ENCODE peak calls at places on chromosomes 4 and X, in four cellular contexts. One of them, this sample, is unnamed.

GRCh38 chr4:98976716-98977115 is 18.8 kb upstream of the METAP1 start:
- DNase-seq in endothelial cell of umbilical vein: peak; percentile 35
- DNase-seq in GM12878: no peak
- DNase-seq in K562: no peak
- DNase-seq in this sample: peak; percentile 62

GRCh38 chr4:56466910-56467283 is 520 bp upstream of the SRP72 start:
- DNase-seq in endothelial cell of umbilical vein: no peak
- DNase-seq in K562: no peak
- DNase-seq in GM12878: no peak
- DNase-seq in this sample: no peak

GRCh38 chr4:109301691-109302365 is 630 bp downstream of the COL25A1 start:
- DNase-seq in endothelial cell of umbilical vein: no peak
- DNase-seq in K562: no peak
- DNase-seq in GM12878: no peak
- DNase-seq in this sample: no peak

GRCh38 chrX:413322-414201 is 26.9 kb upstream of the PPP2R3B start:
- DNase-seq in K562: no peak
- DNase-seq in endothelial cell of umbilical vein: peak; percentile 59
- DNase-seq in GM12878: no peak
- DNase-seq in this sample: peak; percentile 9

GRCh38 chrX:98289726-98290125 is 1406.0 kb downstream of the RPA4 start:
- DNase-seq in K562: no peak
- DNase-seq in GM12878: no peak
- DNase-seq in endothelial cell of umbilical vein: no peak
- DNase-seq in this sample: no peak

GRCh38 chrX:37883196-37883595 is 35.8 kb upstream of the DYNLT3 start:
- DNase-seq in GM12878: no peak
- DNase-seq in endothelial cell of umbilical vein: no peak
- DNase-seq in K562: no peak
- DNase-seq in this sample: peak; percentile 38

GRCh38 chrX:54416965-54417364 is 23.2 kb upstream of the TSR2 start:
- DNase-seq in K562: no peak
- DNase-seq in GM12878: no peak
- DNase-seq in endothelial cell of umbilical vein: no peak
- DNase-seq in this sample: no peak

GRCh38 chrX:142891046-142891445 is 134.7 kb upstream of the SPANXN4 start:
- DNase-seq in GM12878: no peak
- DNase-seq in endothelial cell of umbilical vein: no peak
- DNase-seq in K562: no peak
- DNase-seq in this sample: no peak

GRCh38 chr4:38133711-38134480 is 173.7 kb downstream of the PTTG2 start:
- DNase-seq in endothelial cell of umbilical vein: no peak
- DNase-seq in GM12878: no peak
- DNase-seq in K562: no peak
- DNase-seq in this sample: no peak

GRCh38 chr4:105474110-105474518 is 252 bp upstream of the PPA2 start:
- DNase-seq in endothelial cell of umbilical vein: peak; percentile 89
- DNase-seq in GM12878: no peak
- DNase-seq in K562: no peak
- DNase-seq in this sample: peak; percentile 77

GRCh38 chr4:152630361-152630760 is 49.4 kb downstream of the TMEM154 start:
- DNase-seq in GM12878: no peak
- DNase-seq in endothelial cell of umbilical vein: no peak
- DNase-seq in K562: peak; percentile 29
- DNase-seq in this sample: no peak

GRCh38 chr4:73251384-73251783 is 7.2 kb downstream of the ANKRD17 start:
- DNase-seq in GM12878: no peak
- DNase-seq in endothelial cell of umbilical vein: no peak
- DNase-seq in K562: no peak
- DNase-seq in this sample: no peak

GRCh38 chr4:41744572-41745291 is 3.8 kb downstream of the PHOX2B start:
- DNase-seq in endothelial cell of umbilical vein: no peak
- DNase-seq in GM12878: no peak
- DNase-seq in K562: no peak
- DNase-seq in this sample: no peak

GRCh38 chrX:97315939-97316338 is 432.2 kb downstream of the RPA4 start:
- DNase-seq in endothelial cell of umbilical vein: no peak
- DNase-seq in GM12878: no peak
- DNase-seq in K562: peak; percentile 18
- DNase-seq in this sample: no peak

GRCh38 chr4:96326846-96327245 is 487.0 kb downstream of the PDHA2 start:
- DNase-seq in K562: no peak
- DNase-seq in GM12878: no peak
- DNase-seq in endothelial cell of umbilical vein: no peak
- DNase-seq in this sample: no peak

GRCh38 chrX:131901581-131901980 is 121.5 kb upstream of the STK26 start:
- DNase-seq in GM12878: no peak
- DNase-seq in K562: no peak
- DNase-seq in endothelial cell of umbilical vein: no peak
- DNase-seq in this sample: no peak

GRCh38 chrX:125203737-125204578 is 115.7 kb upstream of the TEX13C start:
- DNase-seq in endothelial cell of umbilical vein: no peak
- DNase-seq in K562: peak; percentile 5
- DNase-seq in GM12878: no peak
- DNase-seq in this sample: no peak

GRCh38 chrX:75365243-75365975 is 91.5 kb downstream of the UPRT start:
- DNase-seq in GM12878: no peak
- DNase-seq in endothelial cell of umbilical vein: no peak
- DNase-seq in K562: no peak
- DNase-seq in this sample: no peak

GRCh38 chr4:17958185-17958584 is 63.4 kb downstream of the LCORL start:
- DNase-seq in GM12878: no peak
- DNase-seq in K562: no peak
- DNase-seq in endothelial cell of umbilical vein: no peak
- DNase-seq in this sample: peak; percentile 55

GRCh38 chrX:118990512-118991227 is 16.3 kb downstream of the LONRF3 start:
- DNase-seq in GM12878: no peak
- DNase-seq in endothelial cell of umbilical vein: no peak
- DNase-seq in K562: no peak
- DNase-seq in this sample: no peak

GRCh38 chr4:174080361-174080760 is 203.1 kb downstream of the FBXO8 start:
- DNase-seq in endothelial cell of umbilical vein: no peak
- DNase-seq in K562: no peak
- DNase-seq in GM12878: no peak
- DNase-seq in this sample: peak; percentile 9

GRCh38 chr4:3830774-3831528 is 64.8 kb downstream of the ADRA2C start:
- DNase-seq in GM12878: no peak
- DNase-seq in endothelial cell of umbilical vein: no peak
- DNase-seq in K562: peak; percentile 50
- DNase-seq in this sample: no peak

GRCh38 chr4:16887887-16888286 is 10.6 kb downstream of the LDB2 start:
- DNase-seq in endothelial cell of umbilical vein: no peak
- DNase-seq in K562: no peak
- DNase-seq in GM12878: no peak
- DNase-seq in this sample: no peak

GRCh38 chrX:53795583-53795982 is 109.1 kb upstream of the HUWE1 start:
- DNase-seq in GM12878: no peak
- DNase-seq in endothelial cell of umbilical vein: no peak
- DNase-seq in K562: no peak
- DNase-seq in this sample: peak; percentile 3

GRCh38 chr4:77963005-77963404 is 94.1 kb upstream of the FRAS1 start:
- DNase-seq in GM12878: no peak
- DNase-seq in K562: no peak
- DNase-seq in endothelial cell of umbilical vein: no peak
- DNase-seq in this sample: no peak

GRCh38 chr4:165381821-165382373 is 3.1 kb downstream of the CPE start:
- DNase-seq in endothelial cell of umbilical vein: no peak
- DNase-seq in GM12878: no peak
- DNase-seq in K562: no peak
- DNase-seq in this sample: no peak

GRCh38 chr4:110183643-110184042 is 14.8 kb downstream of the ELOVL6 start:
- DNase-seq in GM12878: no peak
- DNase-seq in endothelial cell of umbilical vein: no peak
- DNase-seq in K562: no peak
- DNase-seq in this sample: no peak

GRCh38 chrX:13121020-13121419 is 76.6 kb upstream of the FAM9C start:
- DNase-seq in K562: no peak
- DNase-seq in endothelial cell of umbilical vein: no peak
- DNase-seq in GM12878: no peak
- DNase-seq in this sample: no peak

GRCh38 chrX:13123247-13123856 is 78.9 kb upstream of the FAM9C start:
- DNase-seq in endothelial cell of umbilical vein: no peak
- DNase-seq in GM12878: no peak
- DNase-seq in K562: no peak
- DNase-seq in this sample: no peak

GRCh38 chrX:13115457-13115856 is 71.0 kb upstream of the FAM9C start:
- DNase-seq in endothelial cell of umbilical vein: no peak
- DNase-seq in GM12878: no peak
- DNase-seq in K562: no peak
- DNase-seq in this sample: no peak

GRCh38 chrX:13120017-13120416 is 75.6 kb upstream of the FAM9C start:
- DNase-seq in GM12878: no peak
- DNase-seq in K562: no peak
- DNase-seq in endothelial cell of umbilical vein: peak; percentile 70
- DNase-seq in this sample: peak; percentile 53

DNA sequence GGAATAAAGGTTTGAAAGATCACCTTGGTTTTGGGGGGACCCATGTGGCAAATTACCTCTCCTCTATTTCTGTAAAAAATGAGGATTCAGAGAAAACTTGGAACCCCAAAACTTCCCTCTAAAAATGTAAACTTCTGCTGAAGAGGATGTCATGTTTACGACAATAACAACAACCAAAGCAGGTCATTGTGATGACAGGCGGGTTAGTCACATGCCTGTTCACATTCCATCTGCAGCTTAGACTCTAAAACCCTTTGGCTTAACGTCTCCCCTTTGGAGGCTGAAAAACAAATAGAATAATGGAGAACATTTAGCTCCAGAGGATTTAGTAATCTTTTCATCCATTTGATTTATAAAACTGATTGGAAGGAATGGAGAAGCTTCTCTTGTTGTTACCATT is 75.0 kb upstream of the FAM9C start:
- DNase-seq in GM12878: no peak
- DNase-seq in K562: no peak
- DNase-seq in endothelial cell of umbilical vein: peak; percentile 30
- DNase-seq in this sample: peak; percentile 56
- TF ChIP-seq FOS in GM12878: no peak
- TF ChIP-seq FOS in K562: no peak
- TF ChIP-seq FOS in endothelial cell of umbilical vein: peak; percentile 73
- TF ChIP-seq FOS in this sample: no peak

GRCh38 chr4:24249972-24250371 is 334.4 kb downstream of the DHX15 start:
- DNase-seq in GM12878: no peak
- DNase-seq in endothelial cell of umbilical vein: no peak
- DNase-seq in K562: no peak
- DNase-seq in this sample: no peak

GRCh38 chr4:24243641-24244040 is 340.7 kb downstream of the DHX15 start:
- DNase-seq in GM12878: no peak
- DNase-seq in endothelial cell of umbilical vein: no peak
- DNase-seq in K562: no peak
- DNase-seq in this sample: no peak

GRCh38 chr4:24244663-24245519 is 339.5 kb downstream of the DHX15 start:
- DNase-seq in endothelial cell of umbilical vein: no peak
- DNase-seq in GM12878: no peak
- DNase-seq in K562: no peak
- DNase-seq in this sample: peak; percentile 32

DNA sequence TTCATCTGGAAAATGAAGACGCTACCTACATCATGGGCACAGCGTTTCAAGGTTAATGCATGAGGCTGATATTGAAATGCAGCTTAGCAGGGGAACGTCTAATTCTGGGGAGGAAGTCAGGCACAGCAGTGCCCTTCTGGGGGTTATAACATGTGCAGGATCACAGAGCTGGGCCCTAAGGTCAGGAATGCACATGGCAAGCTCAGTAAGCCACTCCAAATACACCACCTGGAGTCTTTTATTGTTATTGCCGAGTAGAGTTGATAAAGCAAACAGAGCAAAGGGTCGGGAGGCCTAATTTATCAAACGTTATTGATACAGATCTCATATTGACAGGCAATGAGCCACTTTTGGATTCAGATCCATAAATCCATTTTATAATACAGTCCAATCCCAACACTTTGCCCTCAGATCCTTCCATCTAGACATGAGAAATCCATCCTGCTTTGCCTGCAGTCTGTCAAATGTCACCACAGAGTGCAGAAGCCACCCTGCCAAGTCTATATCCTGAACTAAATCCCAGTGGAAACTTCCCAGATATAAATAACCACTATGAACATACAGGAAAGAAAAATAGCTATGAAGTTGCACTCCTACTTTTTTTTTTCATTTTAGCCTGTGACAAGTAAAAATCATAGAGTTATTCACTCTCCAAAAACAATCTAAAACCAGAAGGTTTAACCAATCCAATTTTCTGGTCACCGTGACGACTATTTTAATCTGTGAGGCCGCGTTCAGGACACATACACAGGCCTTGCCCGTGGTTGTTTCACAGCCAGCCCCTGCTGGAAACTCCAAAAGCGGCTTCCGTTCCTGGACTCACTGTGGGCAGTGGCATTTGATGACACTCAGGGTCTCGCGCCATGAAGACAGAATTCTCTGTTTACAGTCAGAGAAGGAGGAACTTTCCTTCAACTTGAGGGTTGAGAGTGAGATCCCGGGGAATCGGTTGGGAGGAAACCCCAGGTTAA is 335.4 kb downstream of the DHX15 start:
- DNase-seq in endothelial cell of umbilical vein: no peak
- DNase-seq in GM12878: no peak
- DNase-seq in K562: no peak
- DNase-seq in this sample: no peak
- TF ChIP-seq FOS in endothelial cell of umbilical vein: no peak
- TF ChIP-seq FOS in GM12878: no peak
- TF ChIP-seq FOS in K562: no peak
- TF ChIP-seq FOS in this sample: no peak

DNA sequence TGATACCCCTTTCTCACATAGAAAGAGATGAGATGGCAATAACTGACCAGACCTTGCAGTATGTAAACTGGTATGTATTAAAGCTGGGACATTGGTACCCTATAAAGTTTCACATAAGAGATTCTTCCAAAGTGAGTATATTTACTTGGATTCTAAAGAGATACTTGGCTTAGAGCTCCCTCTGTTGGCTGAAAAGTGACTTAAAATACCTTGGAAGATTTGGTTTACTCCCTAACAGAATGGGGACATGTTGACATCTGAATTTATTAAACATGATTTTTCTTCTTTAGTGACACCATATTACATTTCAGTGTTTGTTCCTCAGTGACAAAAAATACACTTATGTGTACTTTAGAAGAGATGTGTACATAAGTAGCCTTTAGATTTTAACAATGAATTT is 47.9 kb upstream of the RGN start:
- DNase-seq in endothelial cell of umbilical vein: peak; percentile 69
- DNase-seq in GM12878: peak; percentile 2
- DNase-seq in K562: peak; percentile 35
- DNase-seq in this sample: peak; percentile 68
- TF ChIP-seq FOS in endothelial cell of umbilical vein: no peak
- TF ChIP-seq FOS in GM12878: no peak
- TF ChIP-seq FOS in K562: no peak
- TF ChIP-seq FOS in this sample: no peak

GRCh38 chr4:102639602-102640001 is 121.2 kb downstream of the MANBA start:
- DNase-seq in K562: no peak
- DNase-seq in endothelial cell of umbilical vein: no peak
- DNase-seq in GM12878: no peak
- DNase-seq in this sample: no peak

GRCh38 chr4:102640669-102641068 is 120.1 kb downstream of the MANBA start:
- DNase-seq in GM12878: no peak
- DNase-seq in K562: no peak
- DNase-seq in endothelial cell of umbilical vein: peak; percentile 53
- DNase-seq in this sample: peak; percentile 72

GRCh38 chr4:102638621-102639020 is 122.1 kb downstream of the MANBA start:
- DNase-seq in endothelial cell of umbilical vein: no peak
- DNase-seq in K562: no peak
- DNase-seq in GM12878: no peak
- DNase-seq in this sample: no peak

GRCh38 chr4:102642571-102643298 is 118.0 kb downstream of the MANBA start:
- DNase-seq in endothelial cell of umbilical vein: no peak
- DNase-seq in GM12878: no peak
- DNase-seq in K562: no peak
- DNase-seq in this sample: peak; percentile 46

GRCh38 chr4:102641796-102642195 is 119.0 kb downstream of the MANBA start:
- DNase-seq in GM12878: no peak
- DNase-seq in K562: no peak
- DNase-seq in endothelial cell of umbilical vein: no peak
- DNase-seq in this sample: no peak
- TF ChIP-seq FOS in GM12878: no peak
- TF ChIP-seq FOS in K562: no peak
- TF ChIP-seq FOS in endothelial cell of umbilical vein: no peak
- TF ChIP-seq FOS in this sample: no peak